ENCODE peak calls at places on chromosome 12, in nine cellular contexts. One of them, this sample, is unnamed.

GRCh38 chr12:29771165-29771564 is 12.6 kb downstream of the TMTC1 start:
- DNase-seq in fibroblast of lung: no peak
- DNase-seq in cardiac muscle cell: no peak
- DNase-seq in fibroblast of pulmonary artery: no peak
- DNase-seq in stomach: no peak
- DNase-seq in HCT116: no peak
- DNase-seq in cardiac fibroblast: no peak
- DNase-seq in Caco-2: no peak
- DNase-seq in HFFc6: no peak
- DNase-seq in this sample: no peak

GRCh38 chr12:99119449-99119848 is 474.4 kb downstream of the APAF1 start:
- DNase-seq in stomach: no peak
- DNase-seq in HCT116: no peak
- DNase-seq in Caco-2: no peak
- DNase-seq in cardiac muscle cell: no peak
- DNase-seq in fibroblast of lung: no peak
- DNase-seq in fibroblast of pulmonary artery: no peak
- DNase-seq in cardiac fibroblast: no peak
- DNase-seq in HFFc6: no peak
- DNase-seq in this sample: no peak

GRCh38 chr12:73678335-73678734 is 859.3 kb upstream of the ATXN7L3B start:
- DNase-seq in fibroblast of lung: no peak
- DNase-seq in stomach: no peak
- DNase-seq in HFFc6: no peak
- DNase-seq in fibroblast of pulmonary artery: no peak
- DNase-seq in cardiac fibroblast: no peak
- DNase-seq in Caco-2: no peak
- DNase-seq in HCT116: no peak
- DNase-seq in cardiac muscle cell: no peak
- DNase-seq in this sample: no peak

GRCh38 chr12:71452006-71452405 is 12.4 kb downstream of the LGR5 start:
- DNase-seq in Caco-2: no peak
- DNase-seq in fibroblast of lung: no peak
- DNase-seq in HCT116: no peak
- DNase-seq in stomach: no peak
- DNase-seq in cardiac fibroblast: no peak
- DNase-seq in cardiac muscle cell: no peak
- DNase-seq in fibroblast of pulmonary artery: no peak
- DNase-seq in HFFc6: no peak
- DNase-seq in this sample: no peak

GRCh38 chr12:12715459-12716150 is 1.6 kb upstream of the CDKN1B start:
- DNase-seq in Caco-2: peak; percentile 24
- DNase-seq in HFFc6: no peak
- DNase-seq in HCT116: no peak
- DNase-seq in fibroblast of pulmonary artery: no peak
- DNase-seq in cardiac fibroblast: no peak
- DNase-seq in stomach: no peak
- DNase-seq in cardiac muscle cell: no peak
- DNase-seq in fibroblast of lung: peak; percentile 25
- DNase-seq in this sample: no peak

GRCh38 chr12:103858953-103859601 is 18.0 kb upstream of the NT5DC3 start:
- DNase-seq in Caco-2: peak; percentile 43
- DNase-seq in HCT116: peak; percentile 77
- DNase-seq in fibroblast of lung: peak; percentile 99
- DNase-seq in stomach: peak; percentile 42
- DNase-seq in fibroblast of pulmonary artery: peak; percentile 93
- DNase-seq in cardiac fibroblast: peak; percentile 94
- DNase-seq in cardiac muscle cell: peak; percentile 87
- DNase-seq in HFFc6: peak; percentile 97
- DNase-seq in this sample: peak; percentile 94

GRCh38 chr12:9932270-9932669 is at the start of gene CLEC2A:
- DNase-seq in cardiac fibroblast: no peak
- DNase-seq in cardiac muscle cell: no peak
- DNase-seq in Caco-2: no peak
- DNase-seq in fibroblast of pulmonary artery: no peak
- DNase-seq in HCT116: no peak
- DNase-seq in HFFc6: no peak
- DNase-seq in stomach: no peak
- DNase-seq in fibroblast of lung: no peak
- DNase-seq in this sample: no peak

GRCh38 chr12:10986812-10987211 is at the start of gene TAS2R50:
- DNase-seq in cardiac muscle cell: no peak
- DNase-seq in stomach: no peak
- DNase-seq in fibroblast of pulmonary artery: no peak
- DNase-seq in HFFc6: no peak
- DNase-seq in HCT116: no peak
- DNase-seq in fibroblast of lung: no peak
- DNase-seq in Caco-2: no peak
- DNase-seq in cardiac fibroblast: no peak
- DNase-seq in this sample: no peak

GRCh38 chr12:121955258-121956040 is 37.1 kb downstream of the CFAP251 start:
- DNase-seq in Caco-2: peak; percentile 22
- DNase-seq in cardiac muscle cell: peak; percentile 44
- DNase-seq in fibroblast of lung: no peak
- DNase-seq in HFFc6: no peak
- DNase-seq in HCT116: peak; percentile 24
- DNase-seq in cardiac fibroblast: peak; percentile 56
- DNase-seq in stomach: no peak
- DNase-seq in fibroblast of pulmonary artery: peak; percentile 47
- DNase-seq in this sample: peak; percentile 51

GRCh38 chr12:12705833-12706520 is 10.0 kb upstream of the GPR19 start:
- DNase-seq in HFFc6: no peak
- DNase-seq in HCT116: no peak
- DNase-seq in Caco-2: no peak
- DNase-seq in fibroblast of lung: no peak
- DNase-seq in cardiac muscle cell: no peak
- DNase-seq in fibroblast of pulmonary artery: no peak
- DNase-seq in cardiac fibroblast: no peak
- DNase-seq in stomach: peak; percentile 55
- DNase-seq in this sample: no peak

GRCh38 chr12:130097798-130098255 is 64.4 kb upstream of the FZD10 start:
- DNase-seq in HCT116: no peak
- DNase-seq in stomach: no peak
- DNase-seq in HFFc6: no peak
- DNase-seq in Caco-2: no peak
- DNase-seq in fibroblast of lung: no peak
- DNase-seq in cardiac muscle cell: no peak
- DNase-seq in fibroblast of pulmonary artery: no peak
- DNase-seq in cardiac fibroblast: no peak
- DNase-seq in this sample: no peak

GRCh38 chr12:8037046-8037663 is 4.6 kb downstream of the FOXJ2 start:
- DNase-seq in fibroblast of lung: no peak
- DNase-seq in cardiac muscle cell: no peak
- DNase-seq in HCT116: no peak
- DNase-seq in Caco-2: no peak
- DNase-seq in cardiac fibroblast: no peak
- DNase-seq in stomach: no peak
- DNase-seq in HFFc6: no peak
- DNase-seq in fibroblast of pulmonary artery: no peak
- DNase-seq in this sample: no peak

GRCh38 chr12:4270016-4270669 is 3.4 kb upstream of the CCND2 start:
- DNase-seq in fibroblast of lung: no peak
- DNase-seq in cardiac muscle cell: no peak
- DNase-seq in HFFc6: no peak
- DNase-seq in cardiac fibroblast: no peak
- DNase-seq in stomach: no peak
- DNase-seq in fibroblast of pulmonary artery: no peak
- DNase-seq in Caco-2: no peak
- DNase-seq in HCT116: no peak
- DNase-seq in this sample: no peak

GRCh38 chr12:121383601-121384019 is 16.3 kb upstream of the RNF34 start:
- DNase-seq in fibroblast of lung: no peak
- DNase-seq in stomach: no peak
- DNase-seq in fibroblast of pulmonary artery: no peak
- DNase-seq in cardiac muscle cell: no peak
- DNase-seq in Caco-2: no peak
- DNase-seq in HCT116: no peak
- DNase-seq in HFFc6: no peak
- DNase-seq in cardiac fibroblast: no peak
- DNase-seq in this sample: no peak

GRCh38 chr12:123085730-123086487 is 65.0 kb downstream of the PITPNM2 start:
- DNase-seq in cardiac fibroblast: peak; percentile 42
- DNase-seq in stomach: peak; percentile 68
- DNase-seq in cardiac muscle cell: no peak
- DNase-seq in fibroblast of lung: peak; percentile 55
- DNase-seq in HFFc6: no peak
- DNase-seq in Caco-2: no peak
- DNase-seq in fibroblast of pulmonary artery: peak; percentile 32
- DNase-seq in HCT116: peak; percentile 83
- DNase-seq in this sample: no peak

GRCh38 chr12:106118-106561 is 39.6 kb downstream of the IQSEC3 start:
- DNase-seq in fibroblast of pulmonary artery: no peak
- DNase-seq in cardiac fibroblast: no peak
- DNase-seq in Caco-2: peak; percentile 58
- DNase-seq in fibroblast of lung: no peak
- DNase-seq in HCT116: peak; percentile 7
- DNase-seq in stomach: no peak
- DNase-seq in HFFc6: no peak
- DNase-seq in cardiac muscle cell: no peak
- DNase-seq in this sample: no peak
- TF ChIP-seq CTCF in fibroblast of pulmonary artery: no peak
- TF ChIP-seq CTCF in cardiac fibroblast: no peak
- TF ChIP-seq CTCF in Caco-2: peak; percentile 33
- TF ChIP-seq CTCF in fibroblast of lung: no peak
- TF ChIP-seq CTCF in HCT116: no peak
- TF ChIP-seq CTCF in stomach: no peak
- TF ChIP-seq CTCF in HFFc6: peak; percentile 48
- TF ChIP-seq CTCF in cardiac muscle cell: no peak
- TF ChIP-seq CTCF in this sample: no peak

GRCh38 chr12:52310622-52311281 is 10.4 kb downstream of the KRT83 start:
- DNase-seq in stomach: no peak
- DNase-seq in HFFc6: peak; percentile 71
- DNase-seq in Caco-2: no peak
- DNase-seq in fibroblast of lung: peak; percentile 20
- DNase-seq in fibroblast of pulmonary artery: peak; percentile 36
- DNase-seq in HCT116: no peak
- DNase-seq in cardiac fibroblast: peak; percentile 29
- DNase-seq in cardiac muscle cell: peak; percentile 16
- DNase-seq in this sample: no peak

GRCh38 chr12:52311282-52311643 is 9.9 kb downstream of the KRT83 start:
- DNase-seq in HCT116: no peak
- DNase-seq in Caco-2: no peak
- DNase-seq in fibroblast of lung: no peak
- DNase-seq in cardiac fibroblast: peak; percentile 59
- DNase-seq in HFFc6: no peak
- DNase-seq in stomach: no peak
- DNase-seq in fibroblast of pulmonary artery: peak; percentile 41
- DNase-seq in cardiac muscle cell: peak; percentile 60
- DNase-seq in this sample: no peak

GRCh38 chr12:52308807-52309425 is 12.3 kb downstream of the KRT83 start:
- DNase-seq in Caco-2: no peak
- DNase-seq in fibroblast of lung: no peak
- DNase-seq in stomach: no peak
- DNase-seq in cardiac fibroblast: no peak
- DNase-seq in HCT116: no peak
- DNase-seq in fibroblast of pulmonary artery: no peak
- DNase-seq in HFFc6: no peak
- DNase-seq in cardiac muscle cell: no peak
- DNase-seq in this sample: no peak

GRCh38 chr12:52305921-52306705 is 14.8 kb upstream of the KRT81 start:
- DNase-seq in fibroblast of pulmonary artery: no peak
- DNase-seq in HFFc6: no peak
- DNase-seq in cardiac fibroblast: no peak
- DNase-seq in HCT116: no peak
- DNase-seq in fibroblast of lung: no peak
- DNase-seq in cardiac muscle cell: no peak
- DNase-seq in Caco-2: peak; percentile 19
- DNase-seq in stomach: no peak
- DNase-seq in this sample: no peak

GRCh38 chr12:52307836-52308806 is 13.1 kb downstream of the KRT83 start:
- DNase-seq in HCT116: peak; percentile 24
- DNase-seq in cardiac fibroblast: peak; percentile 29
- DNase-seq in fibroblast of lung: peak; percentile 58
- DNase-seq in Caco-2: peak; percentile 86
- DNase-seq in HFFc6: no peak
- DNase-seq in cardiac muscle cell: peak; percentile 41
- DNase-seq in stomach: peak; percentile 67
- DNase-seq in fibroblast of pulmonary artery: peak; percentile 23
- DNase-seq in this sample: no peak
- TF ChIP-seq CTCF in HCT116: no peak
- TF ChIP-seq CTCF in cardiac fibroblast: no peak
- TF ChIP-seq CTCF in fibroblast of lung: no peak
- TF ChIP-seq CTCF in Caco-2: peak; percentile 15
- TF ChIP-seq CTCF in HFFc6: peak; percentile 46
- TF ChIP-seq CTCF in cardiac muscle cell: peak; percentile 14
- TF ChIP-seq CTCF in stomach: peak; percentile 21
- TF ChIP-seq CTCF in fibroblast of pulmonary artery: no peak
- TF ChIP-seq CTCF in this sample: no peak

GRCh38 chr12:96500686-96501085 is 11.3 kb downstream of the CFAP54 start:
- DNase-seq in stomach: no peak
- DNase-seq in fibroblast of pulmonary artery: peak; percentile 61
- DNase-seq in HFFc6: peak; percentile 21
- DNase-seq in Caco-2: no peak
- DNase-seq in cardiac fibroblast: peak; percentile 68
- DNase-seq in HCT116: no peak
- DNase-seq in cardiac muscle cell: peak; percentile 55
- DNase-seq in fibroblast of lung: no peak
- DNase-seq in this sample: peak; percentile 53
- TF ChIP-seq CTCF in stomach: no peak
- TF ChIP-seq CTCF in fibroblast of pulmonary artery: peak; percentile 25
- TF ChIP-seq CTCF in HFFc6: peak; percentile 60
- TF ChIP-seq CTCF in Caco-2: no peak
- TF ChIP-seq CTCF in cardiac fibroblast: peak; percentile 25
- TF ChIP-seq CTCF in HCT116: peak; percentile 24
- TF ChIP-seq CTCF in cardiac muscle cell: peak; percentile 32
- TF ChIP-seq CTCF in fibroblast of lung: no peak
- TF ChIP-seq CTCF in this sample: peak; percentile 38

GRCh38 chr12:23128462-23128861 is 503.5 kb downstream of the ETNK1 start:
- DNase-seq in Caco-2: no peak
- DNase-seq in cardiac muscle cell: no peak
- DNase-seq in fibroblast of pulmonary artery: no peak
- DNase-seq in cardiac fibroblast: no peak
- DNase-seq in HCT116: no peak
- DNase-seq in stomach: no peak
- DNase-seq in fibroblast of lung: no peak
- DNase-seq in HFFc6: no peak
- DNase-seq in this sample: no peak

GRCh38 chr12:23132357-23132756 is 507.4 kb downstream of the ETNK1 start:
- DNase-seq in cardiac fibroblast: no peak
- DNase-seq in fibroblast of lung: no peak
- DNase-seq in stomach: no peak
- DNase-seq in HCT116: no peak
- DNase-seq in cardiac muscle cell: no peak
- DNase-seq in Caco-2: no peak
- DNase-seq in fibroblast of pulmonary artery: no peak
- DNase-seq in HFFc6: no peak
- DNase-seq in this sample: no peak

GRCh38 chr12:23127701-23128100 is 502.7 kb downstream of the ETNK1 start:
- DNase-seq in fibroblast of pulmonary artery: no peak
- DNase-seq in fibroblast of lung: no peak
- DNase-seq in stomach: no peak
- DNase-seq in cardiac fibroblast: no peak
- DNase-seq in cardiac muscle cell: no peak
- DNase-seq in HCT116: no peak
- DNase-seq in HFFc6: no peak
- DNase-seq in Caco-2: no peak
- DNase-seq in this sample: no peak

DNA sequence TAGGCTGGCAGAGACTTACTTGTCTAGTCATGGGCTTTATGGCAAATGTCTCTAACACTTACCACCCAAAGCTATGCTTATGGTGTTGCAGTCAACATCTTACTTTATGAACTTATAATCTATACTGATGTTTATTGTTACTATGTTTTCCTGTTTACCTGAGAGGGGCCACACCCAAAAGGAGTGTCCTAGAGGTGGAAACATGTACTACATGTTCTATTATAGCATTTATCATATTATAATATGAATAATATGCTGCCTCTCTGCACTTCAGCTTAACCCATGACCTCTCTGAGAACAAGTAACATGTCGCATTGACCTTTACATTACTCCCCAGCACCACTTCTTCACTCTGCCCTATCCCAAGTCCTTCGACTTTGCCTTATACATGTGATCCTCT is 501.8 kb downstream of the ETNK1 start:
- DNase-seq in HFFc6: no peak
- DNase-seq in fibroblast of lung: no peak
- DNase-seq in HCT116: no peak
- DNase-seq in cardiac fibroblast: no peak
- DNase-seq in Caco-2: no peak
- DNase-seq in fibroblast of pulmonary artery: no peak
- DNase-seq in cardiac muscle cell: no peak
- DNase-seq in stomach: no peak
- DNase-seq in this sample: no peak
- TF ChIP-seq CTCF in HFFc6: peak; percentile 19
- TF ChIP-seq CTCF in fibroblast of lung: no peak
- TF ChIP-seq CTCF in HCT116: no peak
- TF ChIP-seq CTCF in cardiac fibroblast: no peak
- TF ChIP-seq CTCF in Caco-2: peak; percentile 27
- TF ChIP-seq CTCF in fibroblast of pulmonary artery: no peak
- TF ChIP-seq CTCF in cardiac muscle cell: no peak
- TF ChIP-seq CTCF in stomach: no peak
- TF ChIP-seq CTCF in this sample: no peak